ENCODE peak calls at places on chromosome 12, in five cellular contexts. P is left colon, F is NB4, T is IMR-90, W is hypothalamus. Y is an unnamed sample.

GRCh38 chr12:38527631-38528030 is 211.1 kb downstream of the ALG10B start:
- DNase-seq in F (no peak), P (no peak), W (no peak), T (no peak), Y (no peak)

GRCh38 chr12:52229836-52230343 is 3.2 kb upstream of the KRT7 start:
- DNase-seq in W (no peak), P (no peak), F (no peak), T (no peak), Y (no peak)

GRCh38 chr12:107511292-107511691 is 174.3 kb upstream of the PWP1 start:
- DNase-seq in P (no peak), T (peak), F (no peak), W (no peak), Y (peak)

GRCh38 chr12:55829967-55830600 is 697 bp upstream of the DNAJC14 start:
- DNase-seq in T (no peak), W (peak), F (no peak), P (peak), Y (no peak)

GRCh38 chr12:38912116-38912515 is 6.7 kb upstream of the CPNE8 start:
- DNase-seq in F (no peak), T (no peak), P (no peak), W (no peak), Y (no peak)

GRCh38 chr12:67415473-67415872 is 146.3 kb downstream of the CAND1 start:
- DNase-seq in F (peak), W (no peak), T (peak), P (no peak), Y (peak)

GRCh38 chr12:67630373-67631088 is 18.0 kb upstream of the DYRK2 start:
- DNase-seq in W (no peak), F (peak), T (no peak), P (peak), Y (no peak)

GRCh38 chr12:115922952-115923564 is 354.4 kb downstream of the MED13L start:
- DNase-seq in T (no peak), W (no peak), P (no peak), F (peak), Y (peak)

GRCh38 chr12:106907846-106908245 is 47.9 kb upstream of the TMEM263 start:
- DNase-seq in W (no peak), F (no peak), P (no peak), T (no peak), Y (no peak)

GRCh38 chr12:112013601-112014402 is 576 bp downstream of the ERP29 start:
- DNase-seq in T (peak), P (peak), W (peak), F (peak), Y (peak)

GRCh38 chr12:85664429-85664828 is 171.8 kb downstream of the RASSF9 start:
- DNase-seq in T (no peak), F (no peak), P (no peak), W (no peak), Y (peak)

GRCh38 chr12:51632598-51632997 is 41.6 kb downstream of the SCN8A start:
- DNase-seq in T (no peak), F (no peak), W (no peak), P (no peak), Y (no peak)

Y was measured in GM23248.